ENCODE peak calls at places on chromosomes 2 and 18, in seven cellular contexts. I, O, G, D, Z, H and M are unnamed samples.

GRCh38 chr2:103172821-103173220 is 411.0 kb downstream of the TMEM182 start:
- DNase-seq in I (no peak), O (no peak), G (no peak), D (no peak), Z (no peak), H (no peak), M (no peak)

GRCh38 chr2:227460079-227460485 is 11.9 kb upstream of the AGFG1 start:
- DNase-seq in I (no peak), O (no peak), G (peak), D (peak), Z (no peak), H (peak), M (peak)

GRCh38 chr18:72849671-72850070 is 18.1 kb downstream of the NETO1 start:
- DNase-seq in I (no peak), O (no peak), G (no peak), D (no peak), Z (no peak), H (no peak), M (no peak)

GRCh38 chr2:178108176-178108575 is 4.1 kb upstream of the RBM45 start:
- DNase-seq in I (no peak), O (no peak), G (no peak), D (no peak), Z (peak), H (no peak), M (no peak)

GRCh38 chr18:27120246-27120645 is 64.9 kb downstream of the CHST9 start:
- DNase-seq in I (no peak), O (no peak), G (no peak), D (no peak), Z (no peak), H (no peak), M (no peak)

GRCh38 chr2:85790499-85790898 is 36.7 kb downstream of the ATOH8 start:
- DNase-seq in I (no peak), O (no peak), G (no peak), D (no peak), Z (no peak), H (no peak), M (no peak)

GRCh38 chr18:46630160-46630559 is 26.9 kb downstream of the LOXHD1 start:
- DNase-seq in I (no peak), O (no peak), G (no peak), D (no peak), Z (no peak), H (no peak), M (no peak)

GRCh38 chr2:218370410-218371063 is 11.5 kb upstream of the SLC11A1 start:
- DNase-seq in I (no peak), O (no peak), G (no peak), D (no peak), Z (no peak), H (no peak), M (no peak)